ENCODE peak calls at places on chromosomes 16 and 17, in four cellular contexts. D is pancreas, W is prostate gland, U is DND-41. T is an unnamed sample.

GRCh38 chr16:56600398-56600999 is 7.9 kb upstream of the MT2A start:
- DNase-seq in D (no peak), W (peak; percentile 47), U (peak; percentile 28), T (peak; percentile 48)

GRCh38 chr17:4498461-4499397 is at the start of gene SPNS2:
- DNase-seq in D (peak; percentile 84), W (peak; percentile 50), U (peak; percentile 78), T (peak; percentile 71)

GRCh38 chr16:53176434-53176833 is 121.6 kb downstream of the CHD9 start:
- DNase-seq in D (no peak), W (no peak), U (no peak), T (no peak)

GRCh38 chr17:49464049-49464448 is 31.0 kb upstream of the NGFR start:
- DNase-seq in D (no peak), W (no peak), U (no peak), T (no peak)

GRCh38 chr17:6496116-6496481 is 51.8 kb downstream of the PIMREG start:
- DNase-seq in D (no peak), W (no peak), U (no peak), T (no peak)

GRCh38 chr17:16932611-16933010 is 39.3 kb downstream of the TNFRSF13B start:
- DNase-seq in D (no peak), W (no peak), U (no peak), T (no peak)

GRCh38 chr17:55513885-55514590 is 2.8 kb upstream of the SMIM36 start:
- DNase-seq in D (no peak), W (peak; percentile 73), U (peak; percentile 73), T (peak; percentile 60)

GRCh38 chr17:66644311-66644710 is 190.6 kb upstream of the CACNG5 start:
- DNase-seq in D (no peak), W (no peak), U (no peak), T (no peak)

GRCh38 chr17:67044016-67044772 is at the start of gene CACNG1:
- DNase-seq in D (peak; percentile 70), W (no peak), U (no peak), T (no peak)

GRCh38 chr17:78780852-78781338 is 1.2 kb downstream of the CYTH1 start:
- DNase-seq in D (no peak), W (no peak), U (no peak), T (no peak)

GRCh38 chr17:78113804-78114785 is 14.5 kb downstream of the TMC6 start:
- DNase-seq in D (no peak), W (no peak), U (no peak), T (no peak)

GRCh38 chr16:23296994-23297393 is 5.1 kb upstream of the SCNN1B start:
- DNase-seq in D (no peak), W (no peak), U (peak; percentile 17), T (peak; percentile 60)

GRCh38 chr16:19130852-19131808 is 17.4 kb downstream of the ITPRIPL2 start:
- DNase-seq in D (no peak), W (peak; percentile 31), U (peak; percentile 29), T (no peak)

GRCh38 chr16:47054306-47054705 is 80.8 kb upstream of the DNAJA2 start:
- DNase-seq in D (no peak), W (no peak), U (no peak), T (no peak)

GRCh38 chr17:79707931-79708891 is 22.5 kb upstream of the ENPP7 start:
- DNase-seq in D (peak; percentile 63), W (peak; percentile 30), U (peak; percentile 61), T (peak; percentile 65)

GRCh38 chr17:77319211-77320031 is 178.7 kb downstream of the SEC14L1 start:
- DNase-seq in D (peak; percentile 76), W (peak; percentile 95), U (peak; percentile 50), T (peak; percentile 75)

GRCh38 chr17:71921726-71922320 is 199.0 kb upstream of the SOX9 start:
- DNase-seq in D (no peak), W (no peak), U (peak; percentile 39), T (no peak)

GRCh38 chr17:55434721-55435120 is 13.1 kb upstream of the MMD start:
- DNase-seq in D (no peak), W (no peak), U (no peak), T (no peak)

GRCh38 chr16:2860826-2861567 is 3.0 kb upstream of the PRSS22 start:
- DNase-seq in D (no peak), W (no peak), U (peak; percentile 31), T (no peak)

GRCh38 chr17:57544834-57545463 is 200.2 kb downstream of the CCDC182 start:
- DNase-seq in D (no peak), W (no peak), U (no peak), T (peak; percentile 60)

GRCh38 chr17:4497101-4497824 is 1.4 kb upstream of the SPNS2 start:
- DNase-seq in D (peak; percentile 78), W (no peak), U (no peak), T (no peak)

GRCh38 chr16:13041180-13041579 is 139.8 kb downstream of the SHISA9 start:
- DNase-seq in D (no peak), W (no peak), U (no peak), T (no peak)

GRCh38 chr17:20611314-20611713 is 31.8 kb downstream of the CDRT15L2 start:
- DNase-seq in D (no peak), W (no peak), U (no peak), T (no peak)

DNA sequence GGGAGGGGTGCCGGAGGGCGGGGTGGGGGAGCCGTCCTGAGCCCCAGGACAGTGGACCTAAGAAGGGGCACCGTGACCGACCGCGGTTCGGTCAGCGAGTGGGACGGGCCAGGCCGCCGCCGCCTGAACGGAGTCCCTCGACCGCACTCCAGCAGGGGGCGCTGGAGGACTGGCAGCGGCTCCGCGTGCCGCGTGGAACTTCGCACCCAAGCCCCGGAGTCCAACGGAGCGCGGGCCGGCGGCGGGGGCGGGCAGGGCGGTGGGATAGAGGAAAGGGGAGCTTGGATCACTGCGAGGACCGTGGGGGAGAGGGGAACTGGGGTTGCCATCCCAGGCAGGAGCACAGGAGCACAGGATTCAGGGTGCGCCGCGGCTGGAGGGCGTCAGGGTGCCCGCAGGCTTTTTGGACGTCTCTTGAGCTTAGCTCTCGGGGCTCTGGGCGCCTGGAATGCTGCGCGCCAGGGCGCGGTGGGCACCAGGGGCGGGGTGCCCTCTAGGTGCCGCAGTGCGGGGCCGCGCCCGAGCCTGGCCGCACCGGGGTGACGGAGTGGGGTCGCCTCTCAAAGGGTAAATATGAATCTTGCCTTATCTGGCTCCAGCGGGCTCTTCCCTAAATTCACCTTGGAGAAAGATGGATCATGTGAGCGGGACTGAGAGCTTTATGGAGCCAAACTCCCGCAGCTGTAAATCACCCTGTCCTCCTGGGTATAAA is 379 bp upstream of the OTOP2 start:
- DNase-seq in D (peak; percentile 87), W (peak; percentile 44), U (no peak), T (peak; percentile 82)
- H3K27me3 ChIP-seq in D (peaks cover 8% of the 10 kb centered on the region), W (peaks cover 22% of the 10 kb centered on the region), U (peaks cover 20% of the 10 kb centered on the region), T (peaks cover 52% of the 10 kb centered on the region)

GRCh38 chr16:72862090-72862489 is 185.8 kb downstream of the ZFHX3 start:
- DNase-seq in D (no peak), W (no peak), U (no peak), T (no peak)

GRCh38 chr16:72858611-72859493 is 189.1 kb downstream of the ZFHX3 start:
- DNase-seq in D (no peak), W (no peak), U (no peak), T (peak; percentile 32)

GRCh38 chr16:72857841-72858594 is 189.9 kb downstream of the ZFHX3 start:
- DNase-seq in D (no peak), W (no peak), U (no peak), T (no peak)

GRCh38 chr16:72860726-72861562 is 187.0 kb downstream of the ZFHX3 start:
- DNase-seq in D (no peak), W (no peak), U (no peak), T (no peak)

GRCh38 chr16:72859581-72859980 is 188.3 kb downstream of the ZFHX3 start:
- DNase-seq in D (no peak), W (no peak), U (no peak), T (no peak)
- TF ChIP-seq CTCF in D (no peak), W (no peak), U (no peak), T (no peak)

GRCh38 chr16:89476379-89476778 is 14.0 kb downstream of the ANKRD11 start:
- DNase-seq in D (no peak), W (peak; percentile 68), U (no peak), T (no peak)

GRCh38 chr16:89473136-89473712 is 17.1 kb downstream of the ANKRD11 start:
- DNase-seq in D (no peak), W (no peak), U (no peak), T (no peak)

GRCh38 chr16:89472711-89473075 is 17.7 kb downstream of the ANKRD11 start:
- DNase-seq in D (peak; percentile 5), W (no peak), U (no peak), T (no peak)

GRCh38 chr16:89475144-89475543 is 15.2 kb downstream of the ANKRD11 start:
- DNase-seq in D (no peak), W (no peak), U (no peak), T (no peak)

DNA sequence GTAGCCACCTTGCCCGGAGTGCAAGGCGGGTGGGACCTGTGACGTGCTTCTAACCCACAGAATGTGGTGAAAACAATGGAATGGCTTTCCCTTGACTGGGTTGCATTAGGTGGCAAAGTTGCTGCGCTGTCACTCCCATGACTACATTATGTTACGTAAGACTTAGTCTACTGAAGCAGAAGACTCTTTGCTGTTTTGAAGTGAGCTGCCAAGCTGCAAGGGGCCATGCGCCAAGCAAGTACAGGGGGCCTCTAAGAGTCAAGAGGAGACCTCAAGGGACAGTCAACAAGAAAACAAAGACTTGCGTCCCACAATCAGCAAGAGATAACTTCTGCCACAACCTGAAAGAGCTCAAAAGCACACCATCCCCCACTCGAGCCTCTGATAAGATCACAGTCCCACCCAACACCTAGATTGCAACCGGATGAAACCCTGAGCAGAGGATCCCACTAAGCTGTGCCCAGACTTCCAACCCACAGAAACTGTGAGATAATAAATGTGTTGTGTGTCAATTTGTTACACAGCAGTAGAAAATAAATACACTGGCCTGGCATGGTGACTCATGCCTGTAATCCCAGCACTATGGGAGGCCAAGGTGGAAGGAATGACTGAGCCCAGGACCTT is 16.5 kb downstream of the ANKRD11 start:
- DNase-seq in D (no peak), W (no peak), U (peak; percentile 48), T (no peak)
- H3K4me1 ChIP-seq in D (peaks cover 3% of the 10 kb centered on the region), W (peaks cover 16% of the 10 kb centered on the region), U (peaks cover 30% of the 10 kb centered on the region), T (peaks cover 7% of the 10 kb centered on the region)

DNA sequence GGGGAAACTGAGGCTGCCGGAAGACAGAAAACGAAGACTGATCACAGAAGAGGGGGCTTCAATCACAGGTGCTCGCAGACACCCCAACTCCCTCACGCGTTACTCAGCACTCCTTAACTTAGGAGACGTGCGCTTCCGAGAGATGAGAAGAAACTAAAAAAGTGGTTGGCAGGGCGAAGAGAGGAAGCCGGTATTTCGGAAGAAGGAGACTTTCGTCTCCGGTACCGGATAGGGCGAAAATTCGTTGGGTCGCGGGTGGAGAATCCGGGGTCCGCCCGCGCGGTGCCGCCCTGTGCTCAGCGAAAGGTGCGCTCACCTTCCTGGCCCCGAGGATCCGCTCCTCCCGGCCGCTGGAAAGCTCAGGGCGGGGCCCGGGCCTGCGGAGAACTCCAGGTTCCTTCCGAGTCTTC is 917 bp upstream of the TBX2 start:
- DNase-seq in D (no peak), W (no peak), U (no peak), T (no peak)
- H3K27me3 ChIP-seq in D (peaks cover 38% of the 10 kb centered on the region), W (peaks cover 10% of the 10 kb centered on the region), U (no peaks in the 10 kb centered on the region), T (no peaks in the 10 kb centered on the region)